ENCODE peak calls at places on chromosome 13, in seven cellular contexts. R is GM23338, F is Panc1, Q is K562, P is GM12878, A is HepG2, H is HCT116. G is an unnamed sample.

GRCh38 chr13:106499905-106500304 is 35.6 kb downstream of the EFNB2 start:
- DNase-seq in R (no peak), F (no peak), Q (no peak), P (peak), A (no peak), H (no peak), G (peak)

GRCh38 chr13:91017669-91018053 is 329.8 kb upstream of the MIR17HG start:
- DNase-seq in R (peak), F (no peak), Q (peak), P (no peak), A (no peak), H (peak), G (no peak)

GRCh38 chr13:105527127-105527526 is 1008.3 kb downstream of the EFNB2 start:
- DNase-seq in R (no peak), F (no peak), Q (no peak), P (no peak), A (no peak), H (no peak), G (no peak)

GRCh38 chr13:48530833-48531232 is 2.0 kb downstream of the RCBTB2 start:
- DNase-seq in R (no peak), F (no peak), Q (no peak), P (peak), A (no peak), H (no peak), G (no peak)

GRCh38 chr13:21752501-21752900 is 81.6 kb downstream of the FGF9 start:
- DNase-seq in R (no peak), F (no peak), Q (no peak), P (no peak), A (no peak), H (no peak), G (no peak)

GRCh38 chr13:30552567-30552966 is 65.2 kb upstream of the USPL1 start:
- DNase-seq in R (no peak), F (no peak), Q (no peak), P (no peak), A (no peak), H (no peak), G (no peak)

GRCh38 chr13:79455331-79455730 is 25.6 kb upstream of the NDFIP2 start:
- DNase-seq in R (no peak), F (no peak), Q (no peak), P (no peak), A (no peak), H (no peak), G (no peak)

GRCh38 chr13:71780546-71780945 is 86.5 kb downstream of the DACH1 start:
- DNase-seq in R (no peak), F (no peak), Q (no peak), P (no peak), A (no peak), H (no peak), G (no peak)

GRCh38 chr13:40060318-40061007 is 405.0 kb downstream of the COG6 start:
- DNase-seq in R (no peak), F (no peak), Q (no peak), P (peak), A (no peak), H (no peak), G (no peak)

GRCh38 chr13:106630650-106631049 is 62.7 kb upstream of the ARGLU1 start:
- DNase-seq in R (no peak), F (no peak), Q (no peak), P (no peak), A (no peak), H (no peak), G (no peak)

GRCh38 chr13:31399690-31400089 is 199.9 kb downstream of the B3GLCT start:
- DNase-seq in R (no peak), F (no peak), Q (no peak), P (no peak), A (no peak), H (no peak), G (no peak)

GRCh38 chr13:69324109-69324886 is 783.3 kb upstream of the ATXN8OS start:
- DNase-seq in R (peak), F (no peak), Q (no peak), P (no peak), A (peak), H (peak), G (no peak)

GRCh38 chr13:60273971-60274370 is 110.2 kb upstream of the DIAPH3 start:
- DNase-seq in R (no peak), F (no peak), Q (no peak), P (no peak), A (no peak), H (no peak), G (no peak)

GRCh38 chr13:82740442-82740841 is 1141.8 kb downstream of the SLITRK1 start:
- DNase-seq in R (no peak), F (no peak), Q (no peak), P (no peak), A (no peak), H (no peak), G (no peak)

DNA sequence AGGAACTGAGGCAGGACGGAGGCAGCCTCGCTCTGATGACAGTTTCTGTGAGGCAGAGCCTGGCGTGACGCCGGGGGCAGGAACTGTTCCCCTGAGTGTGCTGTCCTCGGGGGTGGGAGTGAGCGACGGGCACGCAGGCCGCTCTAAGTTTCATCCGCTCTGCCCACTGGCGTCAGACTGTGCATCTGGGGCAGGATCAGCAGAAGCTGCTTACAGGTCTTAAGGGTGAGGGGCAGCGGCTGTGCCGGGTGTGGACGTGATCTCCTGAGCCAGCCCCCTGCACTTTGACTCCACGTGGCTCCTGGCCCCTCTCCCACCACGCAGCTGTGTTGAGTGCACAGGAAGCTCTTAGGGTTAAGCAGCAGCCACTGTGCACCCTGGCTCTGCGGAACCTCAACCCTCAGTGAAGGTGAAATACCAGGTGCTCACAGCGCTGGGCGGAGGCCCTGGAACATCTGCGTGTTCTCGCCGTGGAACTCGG is 1.5 kb downstream of the GRK1 start:
- DNase-seq in R (no peak), F (no peak), Q (no peak), P (no peak), A (no peak), H (no peak), G (no peak)
- H3K4me3 ChIP-seq in R (no peak), F (no peak), Q (no peak), P (no peak), A (no peak), H (no peak), G (no peak)

GRCh38 chr13:44388427-44388826 is 14.8 kb downstream of the SERP2 start:
- DNase-seq in R (peak), F (no peak), Q (peak), P (no peak), A (peak), H (no peak), G (no peak)
- TF ChIP-seq REST in R (no peak), F (no peak), Q (no peak), P (no peak), A (no peak), H (no peak), G (no peak)

GRCh38 chr13:22871248-22871647 is 309.5 kb upstream of the SGCG start:
- DNase-seq in R (no peak), F (no peak), Q (no peak), P (no peak), A (no peak), H (no peak), G (no peak)
- TF ChIP-seq POLR2AphosphoS5 in R (no peak), F (no peak), Q (no peak), P (no peak), A (no peak), H (no peak), G (no peak)

GRCh38 chr13:110993788-110994187 is 78.9 kb upstream of the ANKRD10 start:
- DNase-seq in R (peak), F (no peak), Q (no peak), P (no peak), A (no peak), H (no peak), G (no peak)
- H3K4me3 ChIP-seq in R (no peak), F (no peak), Q (no peak), P (no peak), A (no peak), H (no peak), G (no peak)

GRCh38 chr13:35736876-35737275 is 260.4 kb upstream of the MAB21L1 start:
- DNase-seq in R (no peak), F (no peak), Q (no peak), P (no peak), A (no peak), H (no peak), G (no peak)
- TF ChIP-seq REST in R (no peak), F (no peak), Q (no peak), P (no peak), A (no peak), H (no peak), G (no peak)

GRCh38 chr13:51802601-51803000 is 1.4 kb downstream of the DHRS12 start:
- DNase-seq in R (no peak), F (no peak), Q (no peak), P (no peak), A (no peak), H (no peak), G (no peak)

GRCh38 chr13:51805313-51805712 is 1.4 kb upstream of the DHRS12 start:
- DNase-seq in R (no peak), F (no peak), Q (no peak), P (no peak), A (no peak), H (no peak), G (no peak)

GRCh38 chr13:51804295-51805172 is 571 bp upstream of the DHRS12 start:
- DNase-seq in R (no peak), F (no peak), Q (peak), P (no peak), A (no peak), H (no peak), G (no peak)

GRCh38 chr13:51803018-51803417 is 945 bp downstream of the DHRS12 start:
- DNase-seq in R (peak), F (no peak), Q (no peak), P (no peak), A (no peak), H (no peak), G (no peak)

DNA sequence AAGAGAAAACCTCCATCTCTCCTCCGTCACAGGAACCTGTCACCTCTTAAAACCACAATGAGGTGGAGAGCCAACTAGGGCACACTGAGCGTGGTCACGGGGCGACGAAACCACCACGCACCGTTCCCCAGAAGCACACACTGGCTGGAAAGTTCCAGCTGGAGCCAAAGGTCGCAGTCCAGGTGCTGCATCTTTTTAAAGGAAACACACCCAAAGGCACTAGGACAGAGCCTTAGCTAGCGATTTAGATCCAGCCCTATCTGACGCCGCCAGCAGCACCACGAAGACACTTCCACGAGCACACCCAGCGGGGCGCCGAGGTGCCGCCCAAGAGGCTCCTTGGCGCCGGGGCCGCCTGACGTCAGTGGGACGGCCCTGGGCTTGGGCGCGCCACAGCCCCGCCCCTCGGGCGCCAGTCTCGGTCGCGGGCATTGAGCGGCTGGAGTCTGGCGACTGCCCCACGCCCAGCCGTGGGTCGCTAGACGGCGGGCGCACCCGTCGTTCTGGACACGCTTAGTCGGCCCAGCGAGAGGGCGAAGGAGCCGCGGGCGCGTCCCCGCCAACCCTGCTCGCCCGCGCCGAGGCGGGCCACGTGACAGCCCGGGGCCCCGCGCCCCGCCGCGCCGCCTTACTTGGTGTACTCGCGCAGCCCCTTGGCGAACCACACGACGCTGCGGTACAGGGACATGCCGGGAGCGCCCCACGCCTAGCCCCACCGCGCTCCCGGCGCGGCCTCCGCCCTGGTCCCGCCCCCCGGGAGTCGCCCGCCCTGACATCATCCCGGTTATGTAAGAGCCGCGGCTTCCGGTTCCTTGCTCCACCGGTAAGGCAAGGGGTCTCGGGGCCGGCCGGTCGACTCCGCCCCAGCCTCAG is at the start of gene DHRS12:
- DNase-seq in R (peak), F (no peak), Q (peak), P (peak), A (peak), H (peak), G (peak)
- TF ChIP-seq POLR2AphosphoS5 in R (peak), F (peak), Q (peak), P (peak), A (peak), H (peak), G (no peak)

GRCh38 chr13:43044720-43045301 is 21.4 kb downstream of the DNAJC15 start:
- DNase-seq in R (no peak), F (no peak), Q (no peak), P (no peak), A (peak), H (no peak), G (no peak)
- H3K4me3 ChIP-seq in R (no peak), F (no peak), Q (no peak), P (peak), A (peak), H (no peak), G (no peak)

GRCh38 chr13:36680918-36681317 is 7.1 kb downstream of the SERTM1 start:
- DNase-seq in R (no peak), F (no peak), Q (no peak), P (no peak), A (no peak), H (no peak), G (no peak)
- TF ChIP-seq REST in R (no peak), F (no peak), Q (no peak), P (no peak), A (no peak), H (no peak), G (no peak)

GRCh38 chr13:27270594-27271520 is at the start of gene RASL11A:
- DNase-seq in R (peak), F (no peak), Q (peak), P (no peak), A (peak), H (peak), G (peak)
- TF ChIP-seq POLR2AphosphoS5 in R (peak), F (peak), Q (no peak), P (no peak), A (peak), H (peak), G (no peak)

G was measured in HL-60.